ENCODE peak calls at places on chromosomes 3 and 15, in nine cellular contexts. I, S, V, A, L, Z, O, F and M are unnamed samples.

GRCh38 chr3:57169872-57170623 is 4.9 kb upstream of the IL17RD start:
- DNase-seq in I (peak; percentile 63), S (peak; percentile 72), F (peak; percentile 91), O (peak; percentile 68), Z (peak; percentile 79), L (peak; percentile 24), V (peak; percentile 89), A (peak; percentile 81), M (peak; percentile 80)

GRCh38 chr15:63969652-63970421 is 76.4 kb downstream of the DAPK2 start:
- DNase-seq in S (no peak), F (no peak), V (no peak), L (no peak), O (no peak), I (no peak), Z (no peak), A (no peak), M (no peak)

GRCh38 chr3:188389711-188390346 is 235.9 kb downstream of the LPP start:
- DNase-seq in Z (no peak), F (no peak), V (peak; percentile 78), O (peak; percentile 78), I (no peak), L (no peak), S (no peak), A (peak; percentile 25), M (no peak)

GRCh38 chr15:73572296-73572695 is 60.9 kb downstream of the NPTN start:
- DNase-seq in A (no peak), F (no peak), I (no peak), L (no peak), Z (no peak), O (no peak), V (no peak), S (no peak), M (no peak)

GRCh38 chr3:137770066-137770805 is 6.1 kb downstream of the SOX14 start:
- DNase-seq in F (no peak), V (no peak), S (no peak), Z (no peak), I (no peak), O (no peak), A (no peak), L (no peak), M (no peak)

GRCh38 chr15:40279437-40280141 is 3.3 kb downstream of the ANKRD63 start:
- DNase-seq in F (peak; percentile 85), A (peak; percentile 80), L (no peak), O (peak; percentile 69), I (peak; percentile 34), Z (peak; percentile 83), S (peak; percentile 35), V (peak; percentile 89), M (peak; percentile 87)

GRCh38 chr3:23068016-23068728 is 135.0 kb upstream of the UBE2E2 start:
- DNase-seq in O (no peak), V (no peak), F (no peak), Z (no peak), L (no peak), A (no peak), S (no peak), I (no peak), M (no peak)

GRCh38 chr15:39462691-39463090 is 118.2 kb upstream of the THBS1 start:
- DNase-seq in A (no peak), Z (no peak), V (no peak), O (no peak), I (peak; percentile 83), F (no peak), S (peak; percentile 72), L (peak; percentile 40), M (no peak)

GRCh38 chr15:40925863-40926658 is 3.1 kb upstream of the DLL4 start:
- DNase-seq in A (no peak), Z (no peak), L (no peak), S (no peak), I (no peak), V (no peak), F (peak; percentile 49), O (no peak), M (peak; percentile 86)

GRCh38 chr15:58282060-58282708 is 144.0 kb downstream of the AQP9 start:
- DNase-seq in V (no peak), I (no peak), L (no peak), A (no peak), F (no peak), S (no peak), O (no peak), Z (no peak), M (no peak)

GRCh38 chr3:88947013-88947412 is 160.4 kb upstream of the EPHA3 start:
- DNase-seq in I (no peak), Z (no peak), L (no peak), V (no peak), O (no peak), A (no peak), F (no peak), S (no peak), M (no peak)

GRCh38 chr3:46359748-46360509 is 6.0 kb downstream of the CCR2 start:
- DNase-seq in Z (no peak), A (no peak), S (peak; percentile 31), I (peak; percentile 55), V (no peak), F (no peak), O (peak; percentile 28), L (no peak), M (peak; percentile 57)

GRCh38 chr15:100934735-100935134 is 15.6 kb downstream of the LRRK1 start:
- DNase-seq in O (no peak), I (peak; percentile 17), Z (no peak), F (no peak), V (no peak), L (no peak), A (no peak), S (no peak), M (no peak)

GRCh38 chr3:45273681-45274515 is 47.8 kb upstream of the TMEM158 start:
- DNase-seq in S (no peak), V (no peak), F (no peak), Z (no peak), A (no peak), L (no peak), O (no peak), I (peak; percentile 25), M (no peak)

GRCh38 chr3:112377418-112378071 is 44.6 kb downstream of the CD200 start:
- DNase-seq in V (no peak), O (no peak), L (no peak), A (no peak), I (peak; percentile 52), Z (no peak), F (no peak), S (peak; percentile 37), M (no peak)

GRCh38 chr3:158508481-158508880 is 62.5 kb upstream of the MLF1 start:
- DNase-seq in Z (no peak), V (no peak), F (no peak), S (no peak), I (no peak), A (no peak), O (no peak), L (no peak), M (no peak)

GRCh38 chr15:49473031-49473430 is 50.0 kb downstream of the FGF7 start:
- DNase-seq in O (no peak), S (no peak), A (no peak), V (no peak), I (peak; percentile 47), L (no peak), Z (no peak), F (no peak), M (no peak)

GRCh38 chr3:180199396-180199795 is 162.7 kb upstream of the PEX5L start:
- DNase-seq in O (no peak), A (no peak), F (no peak), Z (no peak), I (no peak), S (no peak), L (no peak), V (no peak), M (no peak)

GRCh38 chr3:8494332-8494731 is 7.3 kb upstream of the LMCD1 start:
- DNase-seq in A (no peak), F (no peak), Z (no peak), V (no peak), I (no peak), L (no peak), S (no peak), O (no peak), M (no peak)

GRCh38 chr15:31295660-31296059 is 31.0 kb upstream of the KLF13 start:
- DNase-seq in O (no peak), F (no peak), V (no peak), Z (no peak), I (no peak), A (peak; percentile 5), L (no peak), S (no peak), M (peak; percentile 77)

GRCh38 chr15:36791849-36792618 is 212.6 kb downstream of the CDIN1 start:
- DNase-seq in O (no peak), A (no peak), S (peak; percentile 60), L (no peak), V (no peak), F (peak; percentile 77), Z (no peak), I (no peak), M (peak; percentile 43)

GRCh38 chr15:67199881-67200763 is 54.3 kb downstream of the AAGAB start:
- DNase-seq in V (no peak), S (no peak), L (no peak), Z (no peak), O (no peak), A (no peak), F (no peak), I (peak; percentile 79), M (no peak)

GRCh38 chr3:108106031-108106430 is 15.2 kb upstream of the CD47 start:
- DNase-seq in S (peak; percentile 72), F (no peak), A (no peak), O (no peak), I (peak; percentile 84), V (no peak), L (no peak), Z (no peak), M (peak; percentile 82)

GRCh38 chr3:13145826-13146642 is 72.8 kb upstream of the IQSEC1 start:
- DNase-seq in Z (no peak), F (no peak), A (no peak), V (peak; percentile 36), O (no peak), L (no peak), I (no peak), S (no peak), M (no peak)

GRCh38 chr3:32297366-32297765 is 58.9 kb downstream of the CMTM8 start:
- DNase-seq in I (no peak), Z (no peak), A (no peak), O (peak; percentile 23), V (no peak), S (no peak), F (no peak), L (no peak), M (no peak)

GRCh38 chr3:171329759-171330158 is 130.4 kb downstream of the TNIK start:
- DNase-seq in I (no peak), L (no peak), Z (no peak), S (no peak), A (no peak), O (no peak), V (no peak), F (peak; percentile 61), M (no peak)

GRCh38 chr3:110341047-110341446 is 730.6 kb upstream of the NECTIN3 start:
- DNase-seq in F (no peak), L (no peak), Z (no peak), I (peak; percentile 54), S (peak; percentile 35), O (no peak), V (no peak), A (no peak), M (no peak)

GRCh38 chr3:172836390-172836997 is 86.0 kb downstream of the ECT2 start:
- DNase-seq in V (no peak), L (peak; percentile 33), S (peak; percentile 49), Z (no peak), I (peak; percentile 61), F (peak; percentile 57), A (no peak), O (no peak), M (peak; percentile 93)

GRCh38 chr3:115330406-115330805 is 183.3 kb upstream of the ZBTB20 start:
- DNase-seq in S (peak; percentile 61), V (no peak), F (no peak), A (no peak), L (no peak), I (peak; percentile 69), O (no peak), Z (no peak), M (no peak)

GRCh38 chr3:73216310-73216709 is 154.9 kb downstream of the EBLN2 start:
- DNase-seq in S (no peak), L (no peak), V (no peak), A (no peak), Z (no peak), F (no peak), I (no peak), O (no peak), M (no peak)

GRCh38 chr3:100261481-100261903 is 700 bp downstream of the TBC1D23 start:
- DNase-seq in I (no peak), O (no peak), A (no peak), V (no peak), F (peak; percentile 20), L (no peak), Z (no peak), S (no peak), M (no peak)